ENCODE peak calls at places on chromosomes 12 and 14, in five cellular contexts. F, P, A, B and T are unnamed samples.

GRCh38 chr12:4438834-4439596 is 6.6 kb downstream of the FGF6 start:
- DNase-seq in F (peak; percentile 27), P (no peak), A (no peak), B (no peak), T (no peak)

GRCh38 chr12:43551971-43552559 is at the start of gene ADAMTS20:
- DNase-seq in F (no peak), P (no peak), A (no peak), B (peak; percentile 3), T (no peak)

GRCh38 chr14:90675399-90675798 is 140.8 kb downstream of the TTC7B start:
- DNase-seq in F (no peak), P (no peak), A (no peak), B (peak; percentile 75), T (peak; percentile 68)

GRCh38 chr12:14843425-14843887 is at the start of gene ART4:
- DNase-seq in F (no peak), P (peak; percentile 55), A (no peak), B (no peak), T (no peak)

GRCh38 chr12:124722871-124723270 is 140.8 kb downstream of the SCARB1 start:
- DNase-seq in F (no peak), P (no peak), A (no peak), B (no peak), T (no peak)

GRCh38 chr12:124410354-124411175 is 115.7 kb downstream of the RFLNA start:
- DNase-seq in F (no peak), P (no peak), A (no peak), B (peak; percentile 41), T (no peak)

GRCh38 chr12:97877404-97877803 is 414.8 kb downstream of the RMST start:
- DNase-seq in F (no peak), P (no peak), A (no peak), B (no peak), T (no peak)

GRCh38 chr14:61140872-61141271 is 140.3 kb downstream of the TMEM30B start:
- DNase-seq in F (no peak), P (no peak), A (no peak), B (peak; percentile 96), T (peak; percentile 96)

DNA sequence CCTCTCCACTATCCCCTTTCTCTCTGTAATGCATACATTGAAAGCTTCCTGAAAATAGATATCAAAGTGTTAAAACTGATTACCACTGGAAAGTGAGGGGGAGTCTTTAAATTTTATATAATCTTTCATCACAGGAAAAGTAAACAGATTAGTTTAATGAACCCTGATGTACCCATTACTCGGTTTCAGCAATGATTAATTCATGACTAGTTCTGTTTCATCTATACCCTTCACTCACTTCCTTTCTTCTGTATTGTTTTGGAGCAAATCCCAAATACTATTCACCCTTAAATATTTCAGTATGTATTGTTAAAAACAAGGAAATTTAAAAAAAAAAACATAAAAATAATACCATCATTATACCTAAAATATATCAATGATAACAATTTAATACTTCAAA is 67.3 kb upstream of the TMCC3 start:
- DNase-seq in F (no peak), P (no peak), A (no peak), B (no peak), T (peak; percentile 28)
- TF ChIP-seq CTCF in F (no peak), P (no peak), A (no peak), B (no peak), T (no peak)

DNA sequence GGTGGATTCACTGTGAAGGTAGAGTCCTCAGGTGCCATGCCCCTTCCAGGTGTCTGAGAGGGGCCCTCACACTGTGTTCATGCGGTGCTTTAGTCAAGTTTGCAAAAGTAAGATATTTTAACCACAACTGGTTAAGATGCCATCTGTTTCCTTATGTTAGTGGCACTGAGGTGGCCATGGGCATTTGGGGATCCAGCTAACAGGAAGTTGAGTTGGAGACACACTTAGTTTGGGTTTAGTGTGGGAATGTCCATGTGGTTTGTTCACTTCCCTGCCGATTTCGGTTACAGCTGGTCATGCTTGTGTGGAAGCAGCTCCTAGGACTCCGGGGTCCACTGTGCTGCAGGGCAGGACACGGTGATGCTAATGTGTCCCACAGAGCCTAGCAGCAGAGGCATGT is 17.3 kb upstream of the ABHD12B start:
- DNase-seq in F (no peak), P (no peak), A (no peak), B (no peak), T (no peak)
- TF ChIP-seq CTCF in F (no peak), P (no peak), A (no peak), B (no peak), T (no peak)

DNA sequence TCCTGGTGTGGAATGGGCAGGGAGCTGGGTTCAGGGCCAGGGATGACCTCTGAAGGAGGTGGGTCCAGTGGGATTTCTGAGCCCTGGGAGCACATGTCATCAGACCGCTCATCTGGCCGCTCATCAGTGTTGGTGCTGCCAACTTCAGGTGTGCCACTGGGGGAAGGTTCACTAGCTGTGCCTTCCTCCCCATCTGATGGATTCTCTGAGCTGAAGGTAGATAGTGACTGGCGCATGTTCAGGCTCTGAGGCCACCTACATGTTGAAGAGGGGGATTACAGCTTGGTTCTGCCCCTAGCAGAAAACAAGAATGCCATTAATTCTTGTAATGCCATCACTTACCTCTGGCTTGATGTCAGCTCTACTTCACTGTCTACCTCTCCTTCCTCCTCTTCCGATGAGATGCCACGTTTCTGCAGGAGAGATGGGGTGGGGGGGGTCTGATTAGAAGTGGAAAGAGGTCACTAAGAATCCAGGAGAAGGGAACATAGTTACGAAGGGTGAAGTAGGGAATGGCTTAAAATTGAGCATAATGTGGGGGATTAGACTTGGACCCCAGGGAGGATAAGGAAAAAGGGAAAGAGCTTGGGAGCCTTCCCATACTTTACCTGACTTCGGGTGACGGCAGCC is 17.2 kb downstream of the MAP3K12 start:
- DNase-seq in F (peak; percentile 54), P (no peak), A (peak; percentile 58), B (no peak), T (no peak)
- TF ChIP-seq CTCF in F (peak; percentile 18), P (peak; percentile 14), A (peak; percentile 68), B (peak; percentile 17), T (peak; percentile 30)

DNA sequence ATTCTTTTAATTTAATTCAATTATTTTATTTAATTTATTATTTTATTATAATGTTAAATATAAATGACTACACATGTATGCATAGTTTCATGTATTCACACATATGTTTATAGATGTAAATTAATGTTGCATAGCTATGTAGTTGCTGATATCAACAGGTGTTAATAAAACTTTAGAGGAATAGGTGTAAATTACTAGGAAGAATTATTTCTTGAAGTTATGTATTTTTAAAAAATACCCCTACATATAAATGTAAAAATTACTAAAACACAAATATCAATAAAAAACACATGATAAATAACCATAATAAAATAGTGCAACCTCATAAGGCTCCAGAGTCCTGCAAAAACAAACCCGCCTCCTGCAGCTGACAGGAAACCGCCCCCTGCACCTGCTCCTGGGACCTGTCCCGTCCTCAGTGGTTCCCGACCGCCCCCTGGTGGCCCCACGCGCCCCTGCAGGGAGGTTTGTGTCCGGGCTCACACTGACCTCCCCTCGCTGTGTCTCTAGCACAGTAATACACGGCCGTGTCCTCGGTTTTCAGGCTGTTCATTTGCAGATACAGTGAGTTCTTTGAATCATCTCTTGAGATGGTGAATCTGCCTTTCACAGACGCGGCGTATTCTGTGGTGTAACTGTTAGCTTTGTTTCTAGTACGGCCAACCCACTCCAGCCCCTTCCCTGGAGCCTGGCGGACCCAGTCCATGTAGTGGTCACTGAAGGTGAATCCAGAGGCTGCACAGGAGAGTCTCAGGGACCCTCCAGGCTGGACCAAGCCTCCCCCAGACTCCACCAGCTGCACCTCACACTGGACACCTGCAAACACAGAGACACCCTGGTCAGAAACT is 1264.0 kb downstream of the TMEM121 start:
- DNase-seq in F (peak; percentile 76), P (peak; percentile 44), A (peak; percentile 90), B (no peak), T (no peak)
- TF ChIP-seq CTCF in F (peak; percentile 75), P (peak; percentile 60), A (peak; percentile 95), B (no peak), T (peak; percentile 35)